ENCODE peak calls at places on chromosomes 1 and 21, in five cellular contexts. One of them, this sample, is unnamed.

GRCh38 chr1:219460561-219461511 is 152.1 kb downstream of the ZC3H11B start:
- DNase-seq in spleen: no peak
- DNase-seq in uterus: no peak
- DNase-seq in psoas muscle: no peak
- DNase-seq in sigmoid colon: no peak
- DNase-seq in this sample: no peak

GRCh38 chr1:178055093-178055492 is 38.8 kb upstream of the RASAL2 start:
- DNase-seq in spleen: no peak
- DNase-seq in uterus: no peak
- DNase-seq in psoas muscle: peak; percentile 35
- DNase-seq in sigmoid colon: no peak
- DNase-seq in this sample: no peak

GRCh38 chr21:29277442-29277841 is 21.3 kb upstream of the BACH1 start:
- DNase-seq in spleen: no peak
- DNase-seq in uterus: no peak
- DNase-seq in psoas muscle: no peak
- DNase-seq in sigmoid colon: no peak
- DNase-seq in this sample: no peak

GRCh38 chr1:91066545-91066944 is 44.7 kb upstream of the ZNF644 start:
- DNase-seq in spleen: no peak
- DNase-seq in uterus: no peak
- DNase-seq in psoas muscle: no peak
- DNase-seq in sigmoid colon: no peak
- DNase-seq in this sample: no peak

GRCh38 chr1:176847052-176847451 is 317.5 kb downstream of the ASTN1 start:
- DNase-seq in spleen: no peak
- DNase-seq in uterus: no peak
- DNase-seq in psoas muscle: no peak
- DNase-seq in sigmoid colon: peak; percentile 75
- DNase-seq in this sample: no peak

GRCh38 chr1:151372411-151372934 is at the start of gene SELENBP1:
- DNase-seq in spleen: peak; percentile 80
- DNase-seq in uterus: peak; percentile 83
- DNase-seq in psoas muscle: peak; percentile 69
- DNase-seq in sigmoid colon: peak; percentile 96
- DNase-seq in this sample: no peak

GRCh38 chr21:33936221-33937038 is 20.8 kb upstream of the ATP5PO start:
- DNase-seq in spleen: no peak
- DNase-seq in uterus: no peak
- DNase-seq in psoas muscle: no peak
- DNase-seq in sigmoid colon: no peak
- DNase-seq in this sample: no peak

GRCh38 chr1:179706339-179706941 is 36.7 kb upstream of the FAM163A start:
- DNase-seq in spleen: no peak
- DNase-seq in uterus: peak; percentile 36
- DNase-seq in psoas muscle: no peak
- DNase-seq in sigmoid colon: no peak
- DNase-seq in this sample: no peak

GRCh38 chr1:154849645-154850131 is 20.4 kb downstream of the KCNN3 start:
- DNase-seq in spleen: no peak
- DNase-seq in uterus: no peak
- DNase-seq in psoas muscle: no peak
- DNase-seq in sigmoid colon: no peak
- DNase-seq in this sample: no peak

GRCh38 chr1:174999926-175000696 is at the start of gene CACYBP:
- DNase-seq in spleen: peak; percentile 99
- DNase-seq in uterus: no peak
- DNase-seq in psoas muscle: peak; percentile 55
- DNase-seq in sigmoid colon: no peak
- DNase-seq in this sample: peak; percentile 76

GRCh38 chr1:242454262-242455051 is 70.0 kb downstream of the PLD5 start:
- DNase-seq in spleen: no peak
- DNase-seq in uterus: no peak
- DNase-seq in psoas muscle: no peak
- DNase-seq in sigmoid colon: no peak
- DNase-seq in this sample: no peak

GRCh38 chr1:18201997-18202719 is 94.6 kb downstream of the IGSF21 start:
- DNase-seq in spleen: no peak
- DNase-seq in uterus: no peak
- DNase-seq in psoas muscle: no peak
- DNase-seq in sigmoid colon: no peak
- DNase-seq in this sample: no peak

GRCh38 chr1:111832521-111833155 is 76.9 kb downstream of the DDX20 start:
- DNase-seq in spleen: peak; percentile 2
- DNase-seq in uterus: no peak
- DNase-seq in psoas muscle: no peak
- DNase-seq in sigmoid colon: no peak
- DNase-seq in this sample: no peak

GRCh38 chr1:19619697-19620384 is 24.3 kb upstream of the NBL1 start:
- DNase-seq in spleen: no peak
- DNase-seq in uterus: no peak
- DNase-seq in psoas muscle: no peak
- DNase-seq in sigmoid colon: no peak
- DNase-seq in this sample: no peak

GRCh38 chr21:36429672-36430546 is 44.7 kb downstream of the CHAF1B start:
- DNase-seq in spleen: peak; percentile 85
- DNase-seq in uterus: peak; percentile 82
- DNase-seq in psoas muscle: peak; percentile 90
- DNase-seq in sigmoid colon: peak; percentile 90
- DNase-seq in this sample: peak; percentile 95

GRCh38 chr1:21691739-21692138 is 22.6 kb upstream of the RAP1GAP start:
- DNase-seq in spleen: no peak
- DNase-seq in uterus: no peak
- DNase-seq in psoas muscle: no peak
- DNase-seq in sigmoid colon: no peak
- DNase-seq in this sample: no peak

GRCh38 chr1:192516776-192517297 is 58.7 kb upstream of the RGS1 start:
- DNase-seq in spleen: no peak
- DNase-seq in uterus: no peak
- DNase-seq in psoas muscle: no peak
- DNase-seq in sigmoid colon: no peak
- DNase-seq in this sample: no peak

GRCh38 chr1:231177971-231178370 is 16.1 kb downstream of the TRIM67 start:
- DNase-seq in spleen: no peak
- DNase-seq in uterus: no peak
- DNase-seq in psoas muscle: no peak
- DNase-seq in sigmoid colon: no peak
- DNase-seq in this sample: no peak

DNA sequence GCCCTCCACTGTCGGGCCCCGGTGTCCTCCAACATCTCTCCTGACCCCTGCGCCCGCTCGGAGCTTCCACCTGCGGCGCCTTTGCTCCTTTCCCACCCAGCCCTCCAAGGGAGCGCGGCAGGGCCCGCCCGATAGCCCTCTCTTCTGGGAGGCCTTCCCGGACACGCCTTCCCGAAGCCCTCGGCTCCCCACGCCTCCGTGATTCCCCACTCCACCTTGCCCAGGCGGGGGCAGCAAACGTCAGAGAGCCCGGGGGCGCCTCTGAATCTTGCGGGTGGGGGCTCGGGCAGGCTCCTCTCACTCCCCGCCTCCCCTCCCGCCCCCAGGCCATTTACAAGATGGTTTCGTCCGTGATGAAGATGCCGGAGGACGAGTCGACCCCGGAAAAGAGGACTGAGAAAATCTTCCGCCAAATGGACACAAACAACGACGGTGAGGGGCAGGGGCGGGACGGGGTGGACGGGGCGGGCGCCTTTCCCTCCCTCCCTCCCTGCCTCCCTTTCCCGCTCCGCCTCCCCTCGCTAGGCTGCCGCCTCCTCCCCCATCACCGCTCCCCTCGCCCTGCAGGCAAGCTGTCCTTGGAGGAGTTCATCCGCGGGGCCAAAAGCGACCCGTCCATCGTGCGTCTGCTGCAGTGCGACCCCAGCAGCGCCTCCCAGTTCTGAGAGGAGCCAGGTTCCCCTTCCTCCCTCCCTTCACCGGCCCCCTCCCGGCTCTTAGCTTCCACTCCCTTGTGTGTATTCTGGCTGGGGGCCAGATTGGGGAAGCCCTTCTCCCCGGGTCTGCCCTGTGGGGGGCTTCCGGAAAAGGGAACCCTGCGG is 7.1 kb downstream of the HPCA start:
- DNase-seq in spleen: peak; percentile 74
- DNase-seq in uterus: peak; percentile 70
- DNase-seq in psoas muscle: peak; percentile 43
- DNase-seq in sigmoid colon: peak; percentile 77
- DNase-seq in this sample: no peak
- H3K4me3 ChIP-seq in spleen: peak overlapping the region; percentile 67
- H3K4me3 ChIP-seq in uterus: peak overlapping the region; percentile 51
- H3K4me3 ChIP-seq in psoas muscle: peak overlapping the region; percentile 64
- H3K4me3 ChIP-seq in sigmoid colon: peak overlapping the region; percentile 51
- H3K4me3 ChIP-seq in this sample: peak overlapping the region; percentile 60

GRCh38 chr1:236207121-236207520 is 64.8 kb downstream of the GPR137B start:
- DNase-seq in spleen: no peak
- DNase-seq in uterus: no peak
- DNase-seq in psoas muscle: no peak
- DNase-seq in sigmoid colon: no peak
- DNase-seq in this sample: no peak
- H3K27ac ChIP-seq in spleen: peak overlapping the region; percentile 47
- H3K27ac ChIP-seq in uterus: no peak overlapping the region
- H3K27ac ChIP-seq in psoas muscle: no peak overlapping the region
- H3K27ac ChIP-seq in sigmoid colon: peak overlapping the region; percentile 7
- H3K27ac ChIP-seq in this sample: no peak overlapping the region

DNA sequence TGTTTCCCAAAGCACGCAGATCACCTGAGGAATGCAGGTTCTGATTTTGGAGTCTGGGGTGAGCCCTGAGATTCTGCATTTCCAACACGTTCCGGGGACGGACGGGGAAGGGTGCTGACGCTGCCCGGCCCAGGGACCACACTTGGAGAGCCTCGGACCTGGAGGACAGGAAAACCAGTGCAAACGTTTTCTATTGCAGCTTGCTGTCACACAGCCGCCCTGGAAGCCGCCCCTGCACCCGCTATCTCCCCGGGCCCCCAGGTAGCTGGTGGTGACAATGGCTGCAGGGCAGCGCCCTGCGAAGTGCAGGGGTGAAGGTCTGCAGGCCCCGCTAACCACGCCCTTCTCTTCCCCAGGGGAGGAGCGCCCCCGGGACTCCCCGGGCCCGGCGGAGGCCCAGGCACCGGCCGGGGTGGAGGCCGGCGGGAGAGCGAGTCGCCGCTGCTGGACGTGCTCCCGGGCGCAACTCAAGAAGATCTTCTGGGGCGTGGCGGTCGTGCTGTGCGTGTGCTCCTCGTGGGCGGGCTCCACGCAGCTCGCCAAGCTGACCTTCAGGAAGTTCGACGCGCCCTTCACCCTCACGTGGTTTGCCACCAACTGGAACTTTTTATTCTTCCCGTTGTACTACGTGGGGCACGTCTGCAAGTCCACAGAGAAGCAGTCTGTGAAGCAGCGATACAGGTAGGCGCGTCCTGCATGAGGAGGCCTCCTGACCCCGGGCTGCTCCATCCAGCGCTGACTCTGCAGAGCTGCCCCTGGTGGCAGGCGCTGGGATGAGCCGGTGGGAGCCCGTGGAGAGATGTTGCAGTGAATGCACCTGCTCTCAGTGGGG is 142.0 kb upstream of the COA6 start:
- DNase-seq in spleen: no peak
- DNase-seq in uterus: no peak
- DNase-seq in psoas muscle: no peak
- DNase-seq in sigmoid colon: no peak
- DNase-seq in this sample: no peak
- H3K4me3 ChIP-seq in spleen: no peak overlapping the region
- H3K4me3 ChIP-seq in uterus: no peak overlapping the region
- H3K4me3 ChIP-seq in psoas muscle: no peak overlapping the region
- H3K4me3 ChIP-seq in sigmoid colon: no peak overlapping the region
- H3K4me3 ChIP-seq in this sample: no peak overlapping the region

DNA sequence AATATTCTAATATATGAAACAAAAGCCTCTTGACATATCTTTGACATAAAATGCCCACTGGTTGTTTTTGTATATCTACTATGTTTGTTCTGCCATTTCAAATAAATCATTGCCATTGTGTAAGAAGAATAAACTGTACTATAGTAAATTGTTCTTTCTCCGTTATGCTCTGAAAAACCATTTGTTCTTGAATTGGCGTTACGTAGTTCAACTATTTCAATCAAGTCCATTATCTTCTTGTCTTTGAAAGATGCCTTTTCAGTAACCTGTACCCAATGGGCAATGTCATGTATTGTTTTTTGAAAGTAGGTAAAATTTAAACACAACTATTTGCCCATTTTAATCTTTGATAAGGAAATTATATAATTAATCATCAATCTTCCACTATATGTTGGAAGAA is 294.7 kb downstream of the PTPRC start:
- DNase-seq in spleen: no peak
- DNase-seq in uterus: no peak
- DNase-seq in psoas muscle: no peak
- DNase-seq in sigmoid colon: no peak
- DNase-seq in this sample: no peak
- H3K27ac ChIP-seq in spleen: peak overlapping the region; percentile 91
- H3K27ac ChIP-seq in uterus: no peak overlapping the region
- H3K27ac ChIP-seq in psoas muscle: no peak overlapping the region
- H3K27ac ChIP-seq in sigmoid colon: no peak overlapping the region
- H3K27ac ChIP-seq in this sample: no peak overlapping the region

DNA sequence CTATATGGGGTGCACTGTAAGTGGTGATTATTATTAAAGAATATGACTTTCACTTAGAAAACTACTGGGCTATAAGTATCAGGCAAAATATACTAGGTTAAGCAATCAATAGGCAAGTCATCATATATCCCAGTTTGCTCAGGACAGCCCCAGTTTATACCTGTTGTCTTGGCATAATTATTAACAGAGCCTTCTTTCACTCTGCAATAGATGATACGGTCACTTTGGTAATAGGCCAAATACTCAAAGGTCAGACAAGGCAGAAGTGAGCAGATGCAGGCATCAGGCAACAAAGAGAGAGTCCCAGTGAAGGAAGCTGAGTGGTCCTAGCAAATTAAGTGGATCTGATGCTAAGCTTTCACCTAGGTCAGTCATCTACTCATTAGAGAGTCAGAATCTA is 599.9 kb downstream of the LMO4 start:
- DNase-seq in spleen: no peak
- DNase-seq in uterus: no peak
- DNase-seq in psoas muscle: no peak
- DNase-seq in sigmoid colon: no peak
- DNase-seq in this sample: no peak
- H3K4me3 ChIP-seq in spleen: no peak overlapping the region
- H3K4me3 ChIP-seq in uterus: no peak overlapping the region
- H3K4me3 ChIP-seq in psoas muscle: no peak overlapping the region
- H3K4me3 ChIP-seq in sigmoid colon: no peak overlapping the region
- H3K4me3 ChIP-seq in this sample: no peak overlapping the region

GRCh38 chr1:68293609-68294353 is 61.5 kb upstream of the WLS start:
- DNase-seq in spleen: no peak
- DNase-seq in uterus: peak; percentile 20
- DNase-seq in psoas muscle: no peak
- DNase-seq in sigmoid colon: no peak
- DNase-seq in this sample: no peak
- H3K27ac ChIP-seq in spleen: peak overlapping the region; percentile 49
- H3K27ac ChIP-seq in uterus: no peak overlapping the region
- H3K27ac ChIP-seq in psoas muscle: no peak overlapping the region
- H3K27ac ChIP-seq in sigmoid colon: no peak overlapping the region
- H3K27ac ChIP-seq in this sample: no peak overlapping the region

GRCh38 chr1:1127551-1128451 is 11.9 kb upstream of the C1orf159 start:
- DNase-seq in spleen: no peak
- DNase-seq in uterus: no peak
- DNase-seq in psoas muscle: no peak
- DNase-seq in sigmoid colon: no peak
- DNase-seq in this sample: no peak
- H3K4me3 ChIP-seq in spleen: no peak overlapping the region
- H3K4me3 ChIP-seq in uterus: no peak overlapping the region
- H3K4me3 ChIP-seq in psoas muscle: no peak overlapping the region
- H3K4me3 ChIP-seq in sigmoid colon: no peak overlapping the region
- H3K4me3 ChIP-seq in this sample: no peak overlapping the region